ENCODE peak calls at places on chromosome 1, in four cellular contexts. R is SHP77; X is effector memory CD8-positive, alpha-beta T cell; W is glutamatergic neuron. Q is an unnamed sample.

GRCh38 chr1:198876371-198876871 is 237.6 kb downstream of the PTPRC start:
- DNase-seq in X (no peak), R (no peak), W (peak; percentile 18), Q (peak; percentile 23)

GRCh38 chr1:221711156-221711577 is 30.7 kb downstream of the DUSP10 start:
- DNase-seq in R (no peak), W (no peak), X (no peak), Q (no peak)

GRCh38 chr1:221439734-221440436 is 302.0 kb downstream of the DUSP10 start:
- DNase-seq in X (peak; percentile 5), W (no peak), R (no peak), Q (no peak)

GRCh38 chr1:11383553-11384169 is 95.3 kb upstream of the DISP3 start:
- DNase-seq in R (no peak), X (no peak), W (no peak), Q (no peak)

GRCh38 chr1:36776949-36777348 is 257.4 kb downstream of the GRIK3 start:
- DNase-seq in R (no peak), X (no peak), W (no peak), Q (no peak)

GRCh38 chr1:181062800-181063428 is 25.6 kb upstream of the IER5 start:
- DNase-seq in X (peak; percentile 20), R (no peak), W (no peak), Q (peak; percentile 84)

GRCh38 chr1:16138772-16139221 is 17.1 kb downstream of the EPHA2 start:
- DNase-seq in R (no peak), X (no peak), W (no peak), Q (no peak)

GRCh38 chr1:58883037-58883887 is 99.4 kb upstream of the JUN start:
- DNase-seq in R (peak; percentile 51), X (no peak), W (no peak), Q (no peak)

GRCh38 chr1:94729287-94729686 is 90.9 kb upstream of the SLC44A3 start:
- DNase-seq in X (no peak), R (no peak), W (no peak), Q (no peak)

GRCh38 chr1:52836035-52836434 is 6.5 kb upstream of the ZYG11A start:
- DNase-seq in X (no peak), R (no peak), W (no peak), Q (no peak)

GRCh38 chr1:88646852-88647645 is 37.0 kb upstream of the PKN2 start:
- DNase-seq in X (no peak), R (no peak), W (no peak), Q (peak; percentile 37)

GRCh38 chr1:151799179-151800022 is 5.8 kb downstream of the LINGO4 start:
- DNase-seq in X (no peak), W (no peak), R (no peak), Q (peak; percentile 66)

GRCh38 chr1:2787163-2787911 is 14.2 kb downstream of the TTC34 start:
- DNase-seq in X (no peak), W (no peak), R (no peak), Q (no peak)

GRCh38 chr1:186304982-186305949 is 69.8 kb downstream of the TPR start:
- DNase-seq in X (no peak), R (peak; percentile 27), W (peak; percentile 59), Q (peak; percentile 16)

GRCh38 chr1:155209373-155209721 is 852 bp downstream of the MTX1 start:
- DNase-seq in R (no peak), X (no peak), W (no peak), Q (peak; percentile 40)

GRCh38 chr1:107434379-107434728 is 293.5 kb downstream of the NTNG1 start:
- DNase-seq in X (no peak), R (no peak), W (no peak), Q (peak; percentile 23)

GRCh38 chr1:39491146-39491921 is at the start of gene BMP8A:
- DNase-seq in W (peak; percentile 83), R (peak; percentile 38), X (peak; percentile 69), Q (peak; percentile 49)

GRCh38 chr1:18697541-18697940 is 66.9 kb downstream of the PAX7 start:
- DNase-seq in X (no peak), W (no peak), R (no peak), Q (no peak)

GRCh38 chr1:45326627-45327591 is at the start of gene HPDL:
- DNase-seq in X (no peak), R (peak; percentile 80), W (peak; percentile 84), Q (peak; percentile 87)

GRCh38 chr1:203306089-203306969 is 1.0 kb downstream of the BTG2 start:
- DNase-seq in X (no peak), R (peak; percentile 65), W (no peak), Q (no peak)

GRCh38 chr1:154334647-154335350 is 9.5 kb downstream of the ATP8B2 start:
- DNase-seq in W (peak; percentile 91), X (peak; percentile 87), R (peak; percentile 84), Q (peak; percentile 83)

GRCh38 chr1:4962836-4963235 is 308.4 kb downstream of the AJAP1 start:
- DNase-seq in R (no peak), X (no peak), W (no peak), Q (no peak)

GRCh38 chr1:215894617-215895016 is 327.5 kb downstream of the KCTD3 start:
- DNase-seq in X (no peak), R (no peak), W (no peak), Q (no peak)

GRCh38 chr1:10668241-10668761 is 128.1 kb downstream of the CASZ1 start:
- DNase-seq in W (no peak), X (no peak), R (peak; percentile 32), Q (no peak)

GRCh38 chr1:107679518-107679917 is 285.5 kb downstream of the VAV3 start:
- DNase-seq in R (no peak), X (no peak), W (no peak), Q (no peak)

GRCh38 chr1:8677782-8678181 is 139.7 kb downstream of the RERE start:
- DNase-seq in R (no peak), W (no peak), X (no peak), Q (no peak)

GRCh38 chr1:217524787-217525520 is 105.9 kb downstream of the GPATCH2 start:
- DNase-seq in W (no peak), R (no peak), X (no peak), Q (no peak)

GRCh38 chr1:3247521-3248031 is 178.6 kb downstream of the PRDM16 start:
- DNase-seq in X (no peak), W (peak; percentile 55), R (no peak), Q (no peak)

GRCh38 chr1:87226341-87226760 is 102.3 kb upstream of the LMO4 start:
- DNase-seq in R (no peak), W (no peak), X (no peak), Q (peak; percentile 9)

GRCh38 chr1:23838401-23838866 is 13.2 kb upstream of the HMGCL start:
- DNase-seq in W (peak; percentile 46), R (peak; percentile 28), X (peak; percentile 69), Q (peak; percentile 18)

GRCh38 chr1:94821636-94822305 is 1.6 kb downstream of the SLC44A3 start:
- DNase-seq in R (no peak), W (peak; percentile 43), X (no peak), Q (peak; percentile 37)

Q was measured in SK-N-DZ.